ENCODE peak calls at places on chromosomes 2 and 18, in nine cellular contexts. One of them, this sample, is unnamed. For H3K9me3 and H3K4me1, the result is how much of the 10 kb centered on the place peaks cover.

GRCh38 chr18:68734311-68734710 is 19.4 kb upstream of the TMX3 start:
- DNase-seq in A549: no peak
- DNase-seq in sigmoid colon: no peak
- DNase-seq in Peyer's patch: no peak
- DNase-seq in left lung: no peak
- DNase-seq in transverse colon: no peak
- DNase-seq in pancreas: no peak
- DNase-seq in uterus: no peak
- DNase-seq in psoas muscle: no peak
- DNase-seq in this sample: no peak

GRCh38 chr18:9038277-9038871 is 64.1 kb upstream of the NDUFV2 start:
- DNase-seq in left lung: no peak
- DNase-seq in pancreas: no peak
- DNase-seq in Peyer's patch: no peak
- DNase-seq in transverse colon: no peak
- DNase-seq in uterus: no peak
- DNase-seq in psoas muscle: no peak
- DNase-seq in A549: no peak
- DNase-seq in sigmoid colon: no peak
- DNase-seq in this sample: no peak

GRCh38 chr18:48975817-48976649 is 25.3 kb upstream of the SMAD7 start:
- DNase-seq in left lung: no peak
- DNase-seq in A549: peak
- DNase-seq in sigmoid colon: no peak
- DNase-seq in Peyer's patch: peak
- DNase-seq in transverse colon: peak
- DNase-seq in psoas muscle: peak
- DNase-seq in uterus: peak
- DNase-seq in pancreas: peak
- DNase-seq in this sample: peak

GRCh38 chr2:29606105-29606871 is 315.1 kb downstream of the ALK start:
- DNase-seq in psoas muscle: no peak
- DNase-seq in transverse colon: no peak
- DNase-seq in Peyer's patch: no peak
- DNase-seq in uterus: no peak
- DNase-seq in left lung: no peak
- DNase-seq in A549: no peak
- DNase-seq in sigmoid colon: no peak
- DNase-seq in pancreas: no peak
- DNase-seq in this sample: no peak

GRCh38 chr2:61471905-61472805 is 1.3 kb upstream of the USP34 start:
- DNase-seq in psoas muscle: no peak
- DNase-seq in A549: no peak
- DNase-seq in Peyer's patch: no peak
- DNase-seq in left lung: no peak
- DNase-seq in pancreas: peak
- DNase-seq in transverse colon: peak
- DNase-seq in sigmoid colon: no peak
- DNase-seq in uterus: no peak
- DNase-seq in this sample: no peak

GRCh38 chr2:147373800-147374409 is 470.9 kb upstream of the ACVR2A start:
- DNase-seq in Peyer's patch: no peak
- DNase-seq in psoas muscle: no peak
- DNase-seq in uterus: no peak
- DNase-seq in A549: no peak
- DNase-seq in pancreas: no peak
- DNase-seq in sigmoid colon: no peak
- DNase-seq in transverse colon: no peak
- DNase-seq in left lung: no peak
- DNase-seq in this sample: no peak

GRCh38 chr18:7488571-7488970 is 78.5 kb upstream of the PTPRM start:
- DNase-seq in psoas muscle: no peak
- DNase-seq in left lung: no peak
- DNase-seq in uterus: no peak
- DNase-seq in pancreas: no peak
- DNase-seq in A549: no peak
- DNase-seq in Peyer's patch: no peak
- DNase-seq in transverse colon: no peak
- DNase-seq in sigmoid colon: no peak
- DNase-seq in this sample: no peak

GRCh38 chr2:55156326-55156725 is 75.8 kb downstream of the CLHC1 start:
- DNase-seq in Peyer's patch: no peak
- DNase-seq in uterus: no peak
- DNase-seq in sigmoid colon: no peak
- DNase-seq in left lung: no peak
- DNase-seq in A549: no peak
- DNase-seq in psoas muscle: no peak
- DNase-seq in pancreas: no peak
- DNase-seq in transverse colon: no peak
- DNase-seq in this sample: no peak

GRCh38 chr2:50344509-50345106 is 687.3 kb downstream of the NRXN1 start:
- DNase-seq in transverse colon: no peak
- DNase-seq in left lung: no peak
- DNase-seq in pancreas: no peak
- DNase-seq in uterus: no peak
- DNase-seq in sigmoid colon: no peak
- DNase-seq in psoas muscle: no peak
- DNase-seq in Peyer's patch: no peak
- DNase-seq in A549: no peak
- DNase-seq in this sample: no peak

GRCh38 chr2:50346104-50346503 is 685.8 kb downstream of the NRXN1 start:
- DNase-seq in left lung: no peak
- DNase-seq in psoas muscle: no peak
- DNase-seq in sigmoid colon: no peak
- DNase-seq in Peyer's patch: no peak
- DNase-seq in pancreas: no peak
- DNase-seq in A549: no peak
- DNase-seq in transverse colon: no peak
- DNase-seq in uterus: no peak
- DNase-seq in this sample: no peak

GRCh38 chr2:50346586-50347351 is 685.2 kb downstream of the NRXN1 start:
- DNase-seq in pancreas: no peak
- DNase-seq in psoas muscle: no peak
- DNase-seq in Peyer's patch: no peak
- DNase-seq in sigmoid colon: no peak
- DNase-seq in left lung: no peak
- DNase-seq in A549: no peak
- DNase-seq in transverse colon: no peak
- DNase-seq in uterus: no peak
- DNase-seq in this sample: no peak

GRCh38 chr2:50345691-50346090 is 686.2 kb downstream of the NRXN1 start:
- DNase-seq in transverse colon: no peak
- DNase-seq in psoas muscle: no peak
- DNase-seq in Peyer's patch: no peak
- DNase-seq in uterus: no peak
- DNase-seq in sigmoid colon: no peak
- DNase-seq in pancreas: no peak
- DNase-seq in left lung: no peak
- DNase-seq in A549: no peak
- DNase-seq in this sample: no peak

DNA sequence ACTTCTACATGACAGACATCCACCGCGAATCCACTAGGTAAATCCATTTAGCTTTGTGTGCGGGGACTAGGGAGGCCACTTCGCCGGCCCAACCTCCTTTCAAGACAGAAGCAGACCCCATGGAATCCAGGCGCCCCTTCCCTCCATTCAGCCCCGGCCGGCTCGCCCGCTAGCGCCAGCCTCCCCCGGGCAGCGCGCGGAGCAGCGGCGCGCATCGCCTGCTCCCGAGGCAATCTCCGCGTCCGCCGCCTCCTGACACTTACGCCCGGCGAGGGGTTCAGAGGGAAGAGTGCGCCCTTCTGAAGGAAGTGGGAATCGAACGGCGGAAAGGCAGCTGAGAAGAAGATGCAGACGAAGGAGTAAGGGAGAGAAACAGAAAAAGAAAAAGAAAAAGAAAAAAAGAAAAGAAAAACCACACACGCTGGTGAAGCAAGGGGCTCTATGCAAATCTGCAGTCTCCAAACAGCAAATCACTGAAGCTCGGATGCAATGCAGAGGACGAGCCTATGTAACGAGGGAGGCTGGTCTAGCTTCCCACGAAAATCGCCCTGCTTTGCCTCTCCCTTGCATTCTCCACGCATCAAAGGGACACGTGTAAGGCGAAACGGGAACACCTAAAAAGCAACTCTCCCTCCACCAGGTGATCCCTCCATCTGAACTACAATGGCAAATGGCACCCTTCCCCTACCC is 684.4 kb downstream of the NRXN1 start:
- DNase-seq in A549: no peak
- DNase-seq in transverse colon: no peak
- DNase-seq in left lung: no peak
- DNase-seq in pancreas: no peak
- DNase-seq in sigmoid colon: peak
- DNase-seq in Peyer's patch: no peak
- DNase-seq in uterus: no peak
- DNase-seq in psoas muscle: no peak
- DNase-seq in this sample: no peak
- H3K4me3 ChIP-seq in A549: no peak
- H3K4me3 ChIP-seq in transverse colon: no peak
- H3K4me3 ChIP-seq in left lung: no peak
- H3K4me3 ChIP-seq in pancreas: no peak
- H3K4me3 ChIP-seq in sigmoid colon: peak
- H3K4me3 ChIP-seq in Peyer's patch: no peak
- H3K4me3 ChIP-seq in uterus: no peak
- H3K4me3 ChIP-seq in psoas muscle: no peak
- H3K4me3 ChIP-seq in this sample: no peak

GRCh38 chr2:58304843-58305242 is 63.7 kb upstream of the FANCL start:
- DNase-seq in left lung: no peak
- DNase-seq in pancreas: no peak
- DNase-seq in psoas muscle: no peak
- DNase-seq in Peyer's patch: no peak
- DNase-seq in transverse colon: no peak
- DNase-seq in uterus: no peak
- DNase-seq in sigmoid colon: no peak
- DNase-seq in A549: no peak
- DNase-seq in this sample: no peak
- H3K9me3 ChIP-seq in left lung: under half
- H3K9me3 ChIP-seq in pancreas: under half
- H3K9me3 ChIP-seq in psoas muscle: under half
- H3K9me3 ChIP-seq in Peyer's patch: under half
- H3K9me3 ChIP-seq in transverse colon: under half
- H3K9me3 ChIP-seq in uterus: under half
- H3K9me3 ChIP-seq in sigmoid colon: under half
- H3K9me3 ChIP-seq in A549: under half
- H3K9me3 ChIP-seq in this sample: under half

DNA sequence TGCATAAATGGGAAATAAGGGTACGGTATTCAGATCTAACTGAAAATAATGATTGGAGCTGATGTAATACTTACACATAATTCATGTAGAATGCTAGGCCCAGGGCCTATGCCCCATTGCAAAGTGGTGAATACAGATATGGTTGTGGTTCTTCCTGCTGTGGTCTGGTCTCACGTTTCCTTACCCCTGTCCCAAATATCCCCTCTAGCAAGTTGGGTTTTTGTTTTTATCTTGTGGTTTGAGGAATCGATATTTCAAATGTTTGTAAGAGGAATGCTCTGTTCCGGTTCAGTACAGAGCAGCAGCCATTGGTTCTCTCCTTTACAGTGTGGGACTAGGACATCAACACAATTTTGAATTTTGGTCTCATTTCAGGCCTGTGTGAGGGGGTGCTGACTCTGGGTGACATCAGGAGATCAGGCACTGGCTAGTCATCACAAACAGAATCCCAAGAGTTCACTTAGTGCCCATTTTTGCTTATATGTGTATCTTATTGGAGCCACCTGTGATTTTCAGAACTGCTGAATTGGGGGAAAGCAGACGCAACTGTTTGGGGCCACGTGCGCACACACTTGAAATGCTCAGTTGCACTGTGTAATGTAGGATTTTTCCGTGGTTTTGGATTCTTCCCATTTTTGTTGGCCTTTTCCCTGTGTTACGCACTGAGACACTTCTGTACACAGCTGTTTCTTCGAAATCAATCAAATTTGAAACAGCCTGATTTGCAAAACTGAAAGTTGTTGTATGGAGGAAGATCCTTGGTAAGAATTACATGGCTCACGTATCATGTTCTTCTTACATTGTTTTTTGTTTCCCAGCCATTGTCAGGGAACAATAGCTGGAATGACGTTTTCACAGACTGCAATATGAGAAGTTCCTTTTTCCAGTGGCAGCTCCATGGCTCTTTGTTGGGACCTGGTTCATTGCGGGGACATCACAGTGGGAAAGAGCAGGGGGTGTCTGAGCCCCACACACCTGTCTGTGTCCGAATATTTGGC is 8.6 kb downstream of the SH3BP4 start:
- DNase-seq in uterus: no peak
- DNase-seq in left lung: peak
- DNase-seq in A549: no peak
- DNase-seq in transverse colon: no peak
- DNase-seq in Peyer's patch: no peak
- DNase-seq in pancreas: no peak
- DNase-seq in psoas muscle: no peak
- DNase-seq in sigmoid colon: no peak
- DNase-seq in this sample: no peak
- H3K4me1 ChIP-seq in uterus: under half
- H3K4me1 ChIP-seq in left lung: under half
- H3K4me1 ChIP-seq in A549: under half
- H3K4me1 ChIP-seq in transverse colon: under half
- H3K4me1 ChIP-seq in Peyer's patch: under half
- H3K4me1 ChIP-seq in pancreas: under half
- H3K4me1 ChIP-seq in psoas muscle: under half
- H3K4me1 ChIP-seq in sigmoid colon: under half
- H3K4me1 ChIP-seq in this sample: half or more

GRCh38 chr2:16515709-16516108 is 149.9 kb downstream of the CYRIA start:
- DNase-seq in Peyer's patch: no peak
- DNase-seq in uterus: no peak
- DNase-seq in psoas muscle: no peak
- DNase-seq in left lung: no peak
- DNase-seq in pancreas: no peak
- DNase-seq in A549: no peak
- DNase-seq in transverse colon: no peak
- DNase-seq in sigmoid colon: no peak
- DNase-seq in this sample: no peak
- H3K4me3 ChIP-seq in Peyer's patch: no peak
- H3K4me3 ChIP-seq in uterus: no peak
- H3K4me3 ChIP-seq in psoas muscle: no peak
- H3K4me3 ChIP-seq in left lung: no peak
- H3K4me3 ChIP-seq in pancreas: no peak
- H3K4me3 ChIP-seq in A549: no peak
- H3K4me3 ChIP-seq in transverse colon: no peak
- H3K4me3 ChIP-seq in sigmoid colon: no peak
- H3K4me3 ChIP-seq in this sample: no peak

This sample was measured in heart right ventricle.